ENCODE peak calls at places on chromosomes 13 and 19, in nine cellular contexts. J, U, T, S, O, R, C, K and P are unnamed samples.

GRCh38 chr13:109271991-109272454 is 514.4 kb downstream of the IRS2 start:
- DNase-seq in T (no peak), J (no peak), U (no peak), K (peak; percentile 85), C (no peak), O (no peak), S (no peak), R (no peak), P (no peak)

GRCh38 chr19:55676384-55676783 is 1.4 kb downstream of the EPN1 start:
- DNase-seq in S (no peak), R (no peak), U (no peak), J (peak; percentile 39), T (no peak), C (no peak), O (no peak), K (no peak), P (no peak)

GRCh38 chr19:46984077-46985010 is 35.3 kb upstream of the NPAS1 start:
- DNase-seq in U (no peak), S (no peak), C (peak; percentile 43), T (no peak), J (no peak), K (peak; percentile 81), O (peak; percentile 73), R (no peak), P (no peak)

GRCh38 chr13:33070713-33071112 is 54.5 kb downstream of the KL start:
- DNase-seq in O (no peak), U (no peak), T (no peak), K (no peak), J (no peak), S (no peak), C (no peak), R (no peak), P (no peak)

GRCh38 chr19:55250262-55251036 is 8.4 kb downstream of the PPP6R1 start:
- DNase-seq in U (no peak), J (no peak), R (no peak), C (no peak), K (no peak), O (no peak), T (no peak), S (peak; percentile 51), P (no peak)

GRCh38 chr13:50085063-50085462 is 69.8 kb downstream of the KCNRG start:
- DNase-seq in T (no peak), R (no peak), C (no peak), S (no peak), K (peak; percentile 32), O (no peak), U (no peak), J (no peak), P (no peak)

GRCh38 chr13:98658131-98658530 is 81.2 kb upstream of the STK24 start:
- DNase-seq in K (no peak), C (no peak), R (no peak), S (no peak), J (no peak), O (no peak), U (peak; percentile 49), T (no peak), P (no peak)

GRCh38 chr19:33740811-33741396 is 55.8 kb upstream of the KCTD15 start:
- DNase-seq in S (peak; percentile 30), R (no peak), T (no peak), C (no peak), J (no peak), O (no peak), U (no peak), K (peak; percentile 45), P (peak; percentile 12)

GRCh38 chr19:14406645-14407331 is 12.4 kb downstream of the DDX39A start:
- DNase-seq in T (no peak), C (no peak), O (no peak), J (no peak), R (no peak), K (no peak), S (no peak), U (no peak), P (no peak)

GRCh38 chr13:42906257-42906656 is 85.8 kb downstream of the EPSTI1 start:
- DNase-seq in T (no peak), S (no peak), R (no peak), O (no peak), C (no peak), K (no peak), U (no peak), J (no peak), P (no peak)

GRCh38 chr13:80033286-80033685 is 307.6 kb downstream of the SPRY2 start:
- DNase-seq in S (no peak), T (no peak), R (no peak), K (no peak), U (no peak), C (no peak), O (no peak), J (no peak), P (no peak)

GRCh38 chr13:73598021-73598712 is 536.0 kb downstream of the KLF12 start:
- DNase-seq in S (no peak), R (no peak), U (no peak), C (no peak), O (no peak), K (peak; percentile 81), J (no peak), T (no peak), P (no peak)

GRCh38 chr13:48491423-48492122 is 41.3 kb downstream of the RCBTB2 start:
- DNase-seq in O (no peak), R (no peak), J (no peak), U (no peak), K (no peak), T (no peak), S (no peak), C (no peak), P (no peak)

GRCh38 chr13:34224877-34225276 is 406.9 kb downstream of the RFC3 start:
- DNase-seq in K (no peak), T (no peak), J (no peak), U (no peak), R (no peak), S (no peak), C (no peak), O (no peak), P (no peak)

GRCh38 chr19:29623726-29624488 is 17.8 kb downstream of the POP4 start:
- DNase-seq in O (no peak), S (no peak), C (no peak), K (no peak), J (no peak), T (no peak), R (no peak), U (peak; percentile 25), P (peak; percentile 66)
- H3K4me3 ChIP-seq in O (no peak overlapping the region), S (no peak overlapping the region), C (no peak overlapping the region), K (no peak overlapping the region), J (no peak overlapping the region), T (no peak overlapping the region), R (no peak overlapping the region), U (no peak overlapping the region), P (no peak overlapping the region)

GRCh38 chr13:100883453-100883852 is 208.9 kb upstream of the TMTC4 start:
- DNase-seq in O (no peak), T (no peak), S (no peak), C (no peak), U (no peak), R (no peak), J (no peak), K (no peak), P (no peak)
- TF ChIP-seq CTCF in O (no peak), T (no peak), S (no peak), C (no peak), U (no peak), R (no peak), J (no peak), K (no peak), P (no peak)

DNA sequence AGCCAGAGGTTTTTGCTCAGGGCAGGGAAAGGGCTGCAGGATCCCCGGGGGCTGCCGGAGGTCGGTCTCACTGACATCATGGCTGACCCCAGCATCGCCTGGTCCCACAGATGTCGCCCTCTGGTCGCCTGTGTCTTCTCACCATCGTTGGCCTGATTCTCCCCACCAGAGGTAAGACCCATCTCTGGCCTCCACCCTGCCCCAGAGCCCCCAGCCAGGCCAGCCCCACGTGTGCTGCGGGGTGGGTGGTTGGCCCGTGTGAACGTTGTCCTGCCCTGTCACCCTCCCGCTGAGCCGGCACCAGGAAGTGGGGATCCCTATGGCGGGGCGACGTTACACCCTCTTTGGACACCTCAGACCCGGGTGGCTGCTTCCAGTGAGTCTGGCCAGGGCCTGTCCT is 906 bp downstream of the FXYD5 start:
- DNase-seq in K (no peak), J (no peak), S (peak; percentile 73), T (no peak), O (no peak), C (no peak), U (no peak), R (peak; percentile 45), P (no peak)
- H3K27ac ChIP-seq in K (peak overlapping the region; percentile 90), J (no peak overlapping the region), S (peak overlapping the region; percentile 83), T (peak overlapping the region; percentile 69), O (no peak overlapping the region), C (peak overlapping the region; percentile 87), U (peak overlapping the region; percentile 82), R (peak overlapping the region; percentile 90), P (no peak overlapping the region)

GRCh38 chr19:40801449-40802299 is 2.7 kb downstream of the EGLN2 start:
- DNase-seq in T (no peak), S (no peak), C (no peak), K (no peak), U (no peak), J (no peak), O (no peak), R (no peak), P (no peak)

GRCh38 chr19:40803170-40803856 is 4.3 kb downstream of the EGLN2 start:
- DNase-seq in O (no peak), K (no peak), U (no peak), T (no peak), J (no peak), S (no peak), R (no peak), C (no peak), P (no peak)

GRCh38 chr19:40800997-40801377 is 2.0 kb downstream of the EGLN2 start:
- DNase-seq in R (no peak), J (no peak), K (no peak), T (no peak), U (no peak), S (peak; percentile 67), C (no peak), O (no peak), P (no peak)

GRCh38 chr19:40803857-40804782 is 5.1 kb downstream of the EGLN2 start:
- DNase-seq in C (no peak), T (no peak), R (peak; percentile 93), J (no peak), K (no peak), S (no peak), O (no peak), U (peak; percentile 83), P (peak; percentile 74)

DNA sequence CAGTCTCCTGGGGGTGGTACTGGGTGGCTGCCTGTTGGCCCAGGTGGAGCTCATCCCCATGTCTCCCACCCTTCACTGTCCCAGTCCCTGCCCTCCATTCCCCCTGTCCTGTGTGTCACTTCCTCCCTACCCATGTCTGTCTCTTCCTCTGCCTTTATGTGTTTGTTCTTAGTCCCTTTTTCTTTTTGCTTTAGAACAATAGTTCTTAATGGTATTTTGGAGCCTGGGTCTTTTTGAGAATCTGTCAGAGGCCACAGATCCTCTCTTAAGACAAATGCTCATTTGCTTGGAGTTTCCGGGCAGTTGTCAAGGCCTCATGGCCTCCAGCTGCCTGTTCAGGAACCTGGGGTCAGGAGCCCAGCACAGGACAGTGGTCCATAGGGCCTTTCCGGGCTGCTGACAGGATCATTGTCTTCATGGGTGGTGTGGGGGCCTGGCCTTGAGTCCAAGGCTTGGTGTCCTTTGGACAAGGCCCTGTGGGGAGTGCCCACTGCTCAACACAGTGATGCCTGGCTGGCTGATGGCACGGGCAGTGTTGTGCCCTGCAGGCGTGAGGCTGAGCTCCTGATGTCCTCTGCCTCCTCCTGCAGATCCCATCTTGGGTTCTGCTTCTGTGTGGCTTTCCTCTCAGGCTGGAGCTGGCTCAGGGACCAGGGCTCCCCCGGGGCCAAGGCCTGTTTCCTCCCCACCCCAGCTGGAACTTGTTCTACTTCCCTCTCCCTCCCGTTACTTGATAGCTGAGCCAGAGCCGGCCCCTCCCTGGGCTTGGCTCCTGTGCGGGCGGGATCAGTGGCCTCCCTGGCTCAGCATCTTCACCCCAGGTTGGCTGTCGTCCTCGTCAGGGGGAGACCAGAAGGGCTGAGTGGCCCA is 3.5 kb downstream of the EGLN2 start:
- DNase-seq in R (peak; percentile 50), J (peak; percentile 80), O (peak; percentile 71), C (no peak), T (no peak), K (no peak), U (peak; percentile 77), S (peak; percentile 86), P (no peak)
- H3K4me3 ChIP-seq in R (no peak overlapping the region), J (no peak overlapping the region), O (peak overlapping the region; percentile 6), C (peak overlapping the region; percentile 18), T (peak overlapping the region; percentile 24), K (no peak overlapping the region), U (peak overlapping the region; percentile 10), S (peak overlapping the region; percentile 96), P (no peak overlapping the region)